ENCODE peak calls at places on chromosomes 2 and 18, in seven cellular contexts. G is prostate gland, U is kidney epithelial cell, X is neural progenitor cell, P is BE2C, R is colonic mucosa, N is lower lobe of right lung. K is an unnamed sample.

GRCh38 chr2:34096552-34097171 is 497.6 kb upstream of the FAM98A start:
- DNase-seq in P (peak; percentile 65), N (no peak), R (peak; percentile 59), X (peak; percentile 79), U (no peak), G (peak; percentile 41), K (peak; percentile 69)

GRCh38 chr18:62828852-62829251 is 113.5 kb downstream of the PHLPP1 start:
- DNase-seq in P (no peak), X (no peak), U (no peak), N (no peak), G (no peak), R (no peak), K (no peak)

GRCh38 chr2:239443666-239444567 is 43.1 kb upstream of the HDAC4 start:
- DNase-seq in X (no peak), P (no peak), N (no peak), U (no peak), R (no peak), G (no peak), K (no peak)

GRCh38 chr18:11955299-11956029 is 25.8 kb upstream of the IMPA2 start:
- DNase-seq in X (no peak), P (no peak), N (peak; percentile 73), G (no peak), U (no peak), R (no peak), K (peak; percentile 83)

GRCh38 chr18:67776929-67777328 is 260.4 kb upstream of the DSEL start:
- DNase-seq in G (no peak), U (no peak), N (no peak), X (no peak), R (no peak), P (no peak), K (peak; percentile 14)

GRCh38 chr18:30093376-30093775 is 949.2 kb downstream of the DSC3 start:
- DNase-seq in R (no peak), X (no peak), U (no peak), N (no peak), G (no peak), P (no peak), K (no peak)

GRCh38 chr2:84338069-84338468 is 121.0 kb downstream of the SUCLG1 start:
- DNase-seq in P (no peak), N (no peak), G (no peak), U (no peak), R (no peak), X (no peak), K (no peak)

GRCh38 chr18:24065942-24066341 is 51.4 kb downstream of the TTC39C start:
- DNase-seq in N (no peak), X (no peak), G (no peak), R (no peak), U (no peak), P (no peak), K (no peak)

GRCh38 chr2:190679813-190680591 is 31.1 kb downstream of the NAB1 start:
- DNase-seq in U (no peak), P (peak; percentile 78), X (peak; percentile 76), G (peak; percentile 5), N (peak; percentile 59), R (peak; percentile 68), K (peak; percentile 86)

GRCh38 chr2:226680674-226681073 is 118.9 kb downstream of the IRS1 start:
- DNase-seq in G (no peak), N (no peak), P (no peak), U (no peak), R (no peak), X (no peak), K (no peak)

GRCh38 chr2:105783972-105784371 is 39.3 kb downstream of the NCK2 start:
- DNase-seq in N (no peak), P (no peak), R (no peak), X (no peak), U (no peak), G (no peak), K (no peak)

GRCh38 chr2:165401285-165401852 is 68.1 kb upstream of the CSRNP3 start:
- DNase-seq in N (no peak), G (peak; percentile 42), U (peak; percentile 51), R (peak; percentile 34), X (peak; percentile 80), P (peak; percentile 26), K (peak; percentile 55)

GRCh38 chr18:79588636-79589481 is 90.7 kb upstream of the CTDP1 start:
- DNase-seq in R (peak; percentile 58), P (no peak), U (no peak), X (peak; percentile 80), N (peak; percentile 64), G (peak; percentile 50), K (peak; percentile 88)

GRCh38 chr18:76620326-76620813 is 125.3 kb upstream of the ZNF516 start:
- DNase-seq in U (no peak), G (peak; percentile 42), N (peak; percentile 82), R (peak; percentile 57), X (peak; percentile 87), P (no peak), K (peak; percentile 64)
- H3K4me3 ChIP-seq in U (peak overlapping the region; percentile 2), G (peak overlapping the region; percentile 19), N (peak overlapping the region; percentile 51), R (peak overlapping the region; percentile 11), X (peak overlapping the region; percentile 32), P (no peak overlapping the region), K (peak overlapping the region; percentile 48)

GRCh38 chr2:156691014-156691413 is 254.8 kb downstream of the GPD2 start:
- DNase-seq in N (no peak), P (no peak), X (no peak), U (no peak), G (no peak), R (no peak), K (no peak)

GRCh38 chr2:156697906-156698305 is 261.7 kb downstream of the GPD2 start:
- DNase-seq in R (no peak), U (no peak), G (no peak), N (no peak), X (no peak), P (peak; percentile 16), K (no peak)

GRCh38 chr2:156689945-156690344 is 253.8 kb downstream of the GPD2 start:
- DNase-seq in X (no peak), G (no peak), U (no peak), P (no peak), N (no peak), R (no peak), K (no peak)

GRCh38 chr2:156695020-156695419 is 258.8 kb downstream of the GPD2 start:
- DNase-seq in G (no peak), U (no peak), P (no peak), X (no peak), R (no peak), N (no peak), K (no peak)

GRCh38 chr2:156695595-156695994 is 259.4 kb downstream of the GPD2 start:
- DNase-seq in P (no peak), X (no peak), G (no peak), U (no peak), R (no peak), N (no peak), K (no peak)
- TF ChIP-seq CTCF in P (no peak), X (no peak), G (no peak), U (no peak), R (no peak), N (no peak), K (no peak)

GRCh38 chr2:233413529-233414272 is 59.4 kb downstream of the DGKD start:
- DNase-seq in N (peak; percentile 79), G (no peak), X (no peak), U (peak; percentile 78), R (no peak), P (peak; percentile 56), K (peak; percentile 62)
- H3K4me3 ChIP-seq in N (no peak overlapping the region), G (no peak overlapping the region), X (no peak overlapping the region), U (no peak overlapping the region), R (no peak overlapping the region), P (no peak overlapping the region), K (no peak overlapping the region)

GRCh38 chr2:66772618-66773017 is 337.7 kb downstream of the MEIS1 start:
- DNase-seq in R (no peak), X (no peak), N (no peak), U (no peak), P (no peak), G (no peak), K (no peak)
- TF ChIP-seq CTCF in R (no peak), X (no peak), N (no peak), U (no peak), P (no peak), G (no peak), K (peak; percentile 13)

DNA sequence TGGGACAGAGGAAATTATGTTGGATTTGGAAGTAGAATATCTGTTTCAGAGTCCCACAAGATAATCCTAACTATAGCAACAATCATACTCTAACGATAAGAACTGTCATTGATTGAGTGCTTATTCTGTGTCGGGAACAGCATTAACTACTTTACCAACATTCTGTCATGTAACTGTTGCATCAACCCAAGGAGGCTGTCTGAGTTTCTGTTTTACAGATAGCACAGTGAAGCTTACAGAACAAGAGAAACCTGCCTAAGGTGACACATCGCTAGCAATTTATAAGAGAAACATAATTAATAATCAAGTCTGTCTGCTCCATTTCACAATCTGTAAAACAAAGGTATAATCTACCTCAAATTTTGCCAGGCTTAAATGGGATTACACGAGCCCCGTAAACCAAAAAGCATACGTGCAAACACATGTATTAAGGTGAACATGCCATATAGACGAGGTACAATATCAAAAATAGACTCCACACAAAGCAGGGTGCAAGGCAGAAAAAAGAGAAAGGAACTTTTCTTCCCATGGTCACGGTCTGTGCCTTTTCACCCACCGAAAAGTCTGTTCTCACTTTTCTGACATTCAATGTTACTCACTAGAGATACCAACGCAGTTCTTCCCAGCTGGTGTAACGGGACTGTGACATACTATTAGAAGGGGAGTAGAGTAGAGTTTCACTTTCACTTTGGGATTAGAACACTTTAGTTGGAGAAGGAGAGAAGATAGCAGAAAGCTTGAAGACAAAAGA is 37.2 kb upstream of the SLC8A1 start:
- DNase-seq in R (no peak), X (no peak), P (no peak), G (no peak), U (no peak), N (no peak), K (peak; percentile 41)
- H3K4me3 ChIP-seq in R (peak overlapping the region; percentile 24), X (no peak overlapping the region), P (no peak overlapping the region), G (peak overlapping the region; percentile 6), U (no peak overlapping the region), N (peak overlapping the region; percentile 50), K (peak overlapping the region; percentile 32)

DNA sequence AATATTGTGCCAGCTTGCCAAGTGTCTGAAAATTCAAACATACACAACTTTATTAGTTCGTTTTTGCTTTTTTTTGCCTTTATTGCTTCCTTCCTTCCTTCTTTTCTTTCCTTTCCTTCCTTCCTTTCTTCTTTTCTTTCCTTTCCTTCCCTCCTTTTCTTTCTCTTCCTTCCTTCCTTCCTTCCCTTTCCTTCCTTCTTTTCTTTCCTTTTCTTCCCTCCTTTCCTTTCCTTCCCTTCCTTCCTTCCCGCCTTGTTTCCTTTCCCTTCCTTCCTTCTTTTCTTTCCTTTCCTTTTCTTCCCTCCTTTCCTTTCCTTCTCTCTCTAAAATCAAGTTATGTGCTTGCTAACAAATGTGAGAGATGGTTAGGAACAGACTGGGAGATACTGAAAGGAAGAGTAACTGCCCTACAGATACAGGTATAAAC is 151.7 kb downstream of the MREG start:
- DNase-seq in U (no peak), P (no peak), R (no peak), G (no peak), X (no peak), N (no peak), K (no peak)
- TF ChIP-seq CTCF in U (no peak), P (no peak), R (no peak), G (no peak), X (no peak), N (no peak), K (no peak)